ENCODE peak calls at places on chromosomes 5 and 9, in four cellular contexts. O is A549, L is K562, S is stomach. M is an unnamed sample.
A peak's percentile ranks its signal among the peaks of the same experiment; 100 is the strongest.

GRCh38 chr9:115262477-115262876 is 144.5 kb upstream of the TNC start:
- DNase-seq in O (peak; percentile 68), L (no peak), S (peak; percentile 78), M (no peak)

GRCh38 chr5:178284095-178284675 is 51.6 kb upstream of the PHYKPL start:
- DNase-seq in O (no peak), L (peak; percentile 54), S (no peak), M (no peak)

GRCh38 chr9:91760906-91761305 is 189.1 kb downstream of the ROR2 start:
- DNase-seq in O (no peak), L (no peak), S (no peak), M (no peak)

GRCh38 chr5:180831139-180832080 is 28.8 kb upstream of the MGAT1 start:
- DNase-seq in O (peak; percentile 90), L (peak; percentile 92), S (peak; percentile 89), M (peak; percentile 72)

GRCh38 chr9:75039006-75039405 is 10.9 kb upstream of the CARNMT1 start:
- DNase-seq in O (no peak), L (no peak), S (no peak), M (no peak)

GRCh38 chr9:7333714-7334113 is 465.9 kb downstream of the DMAC1 start:
- DNase-seq in O (no peak), L (no peak), S (no peak), M (no peak)

GRCh38 chr9:71552480-71552879 is 215.8 kb downstream of the CEMIP2 start:
- DNase-seq in O (no peak), L (no peak), S (no peak), M (no peak)

GRCh38 chr5:136023935-136024645 is 4.7 kb upstream of the TGFBI start:
- DNase-seq in O (no peak), L (no peak), S (no peak), M (no peak)

GRCh38 chr5:156380846-156381245 is 53.9 kb downstream of the SGCD start:
- DNase-seq in O (no peak), L (no peak), S (no peak), M (no peak)

GRCh38 chr5:82174128-82174918 is 103.8 kb downstream of the RPS23 start:
- DNase-seq in O (peak; percentile 38), L (peak; percentile 63), S (peak; percentile 65), M (no peak)

GRCh38 chr5:131488463-131488862 is 146.6 kb downstream of the RAPGEF6 start:
- DNase-seq in O (no peak), L (no peak), S (no peak), M (no peak)

GRCh38 chr5:78127875-78128274 is 166.6 kb downstream of the AP3B1 start:
- DNase-seq in O (peak; percentile 55), L (peak; percentile 18), S (no peak), M (no peak)

GRCh38 chr5:93076096-93076495 is 504.9 kb downstream of the NR2F1-AS1 start:
- DNase-seq in O (no peak), L (no peak), S (no peak), M (no peak)

GRCh38 chr9:12775373-12775962 is 648 bp downstream of the LURAP1L start:
- DNase-seq in O (no peak), L (peak; percentile 3), S (no peak), M (no peak)

GRCh38 chr5:116911074-116911473 is 336.5 kb upstream of the SEMA6A start:
- DNase-seq in O (no peak), L (no peak), S (no peak), M (no peak)

GRCh38 chr9:70677336-70677735 is 262.9 kb upstream of the KLF9 start:
- DNase-seq in O (no peak), L (no peak), S (no peak), M (no peak)

GRCh38 chr5:100546041-100546440 is 10.9 kb downstream of the FAM174A start:
- DNase-seq in O (no peak), L (no peak), S (no peak), M (no peak)

GRCh38 chr5:7169240-7169878 is 226.6 kb upstream of the ADCY2 start:
- DNase-seq in O (no peak), L (no peak), S (no peak), M (no peak)

GRCh38 chr5:153504726-153505125 is 14.3 kb downstream of the GRIA1 start:
- DNase-seq in O (no peak), L (no peak), S (no peak), M (no peak)

GRCh38 chr9:131117111-131117761 is 8.2 kb upstream of the NUP214 start:
- DNase-seq in O (no peak), L (no peak), S (no peak), M (no peak)

GRCh38 chr5:141476132-141476909 is 555 bp downstream of the PCDHGC3 start:
- DNase-seq in O (peak; percentile 49), L (no peak), S (peak; percentile 55), M (peak; percentile 41)

GRCh38 chr5:93831449-93831848 is 90.0 kb upstream of the POU5F2 start:
- DNase-seq in O (peak; percentile 20), L (no peak), S (no peak), M (no peak)

GRCh38 chr9:33458444-33458843 is 11.1 kb upstream of the AQP3 start:
- DNase-seq in O (peak; percentile 73), L (peak; percentile 41), S (peak; percentile 44), M (no peak)

GRCh38 chr9:84271004-84271886 is 69.3 kb downstream of the SLC28A3 start:
- DNase-seq in O (no peak), L (no peak), S (peak; percentile 36), M (peak; percentile 26)

GRCh38 chr5:163548649-163549048 is 43.2 kb downstream of the MAT2B start:
- DNase-seq in O (no peak), L (no peak), S (no peak), M (no peak)

GRCh38 chr9:121059998-121060636 is 10.0 kb upstream of the C5 start:
- DNase-seq in O (peak; percentile 71), L (peak; percentile 28), S (no peak), M (no peak)

GRCh38 chr5:146451411-146451810 is 4.3 kb downstream of the TCERG1 start:
- DNase-seq in O (no peak), L (no peak), S (no peak), M (no peak)
- TF ChIP-seq CTCF in O (peak; percentile 19), L (peak; percentile 20), S (no peak), M (no peak)

GRCh38 chr5:149407331-149408251 is 28.5 kb upstream of the IL17B start:
- DNase-seq in O (no peak), L (no peak), S (no peak), M (no peak)

GRCh38 chr5:149405550-149406202 is 26.6 kb upstream of the IL17B start:
- DNase-seq in O (no peak), L (no peak), S (no peak), M (no peak)

GRCh38 chr5:149404746-149405549 is 25.9 kb upstream of the IL17B start:
- DNase-seq in O (peak; percentile 25), L (no peak), S (no peak), M (no peak)

GRCh38 chr5:149406979-149407306 is 27.9 kb upstream of the IL17B start:
- DNase-seq in O (no peak), L (no peak), S (no peak), M (no peak)

DNA sequence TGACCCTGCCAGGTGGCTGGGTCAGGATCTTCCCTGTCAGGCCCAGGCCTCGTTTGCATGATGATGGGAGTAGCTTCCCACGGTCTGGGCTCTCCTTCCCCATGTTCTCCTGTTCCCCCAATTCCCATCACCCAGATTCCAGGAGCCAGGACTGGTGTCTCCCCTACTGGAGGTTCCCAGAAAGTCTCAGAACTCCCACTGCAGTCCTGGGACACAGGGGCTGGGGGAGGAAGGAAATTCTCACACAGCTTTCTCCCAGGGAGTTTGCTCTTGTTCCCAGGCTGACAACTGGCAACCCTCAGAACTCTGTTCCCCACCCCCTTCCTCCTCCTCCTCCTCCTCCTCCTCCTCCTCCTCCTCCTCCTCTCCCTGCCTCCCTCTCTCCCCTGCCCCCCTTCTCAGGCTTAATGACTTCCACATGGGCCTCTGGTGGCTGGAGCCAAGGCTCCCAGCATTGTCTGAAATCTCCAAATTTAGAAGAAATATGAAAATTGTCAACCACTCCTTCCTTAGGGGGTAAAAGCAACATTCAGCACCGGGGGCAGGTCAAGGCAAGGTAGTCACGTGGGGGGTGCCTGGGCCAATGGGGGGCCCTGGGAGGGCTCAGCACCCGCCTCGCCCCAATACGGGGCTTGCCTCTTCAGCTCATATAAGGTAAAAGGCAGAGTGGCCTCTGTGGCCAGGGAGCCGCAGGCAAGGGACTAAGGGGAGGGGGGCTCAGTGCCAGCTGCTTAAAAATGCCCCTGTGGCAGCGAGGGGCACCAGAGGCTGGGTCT is 27.3 kb upstream of the IL17B start:
- DNase-seq in O (no peak), L (peak; percentile 60), S (no peak), M (peak; percentile 59)
- TF ChIP-seq POLR2A in O (no peak), L (no peak), S (no peak), M (peak; percentile 54)

DNA sequence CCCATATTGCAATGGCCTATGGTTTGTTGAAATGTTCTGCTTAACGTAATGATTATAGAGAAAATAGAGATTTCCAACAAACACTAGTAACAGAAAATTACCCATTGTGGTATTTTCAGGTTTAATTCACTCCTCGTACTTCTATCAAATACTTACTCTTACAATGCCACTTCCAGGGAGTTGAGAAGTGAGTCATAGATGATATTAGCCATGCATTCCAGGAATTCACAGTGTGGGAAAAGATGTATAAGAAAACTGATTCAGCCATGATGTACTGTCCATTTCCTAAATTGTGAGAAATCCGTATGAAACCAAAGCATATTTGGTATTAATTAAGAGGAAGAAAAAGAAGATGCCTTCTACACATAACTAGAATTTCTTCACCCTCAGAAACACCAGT is 1854.6 kb upstream of the WWC1 start:
- DNase-seq in O (no peak), L (no peak), S (no peak), M (no peak)
- TF ChIP-seq EP300 in O (no peak), L (no peak), S (no peak), M (no peak)

GRCh38 chr9:136412912-136413420 is 2.5 kb downstream of the PMPCA start:
- DNase-seq in O (no peak), L (no peak), S (no peak), M (no peak)
- TF ChIP-seq CTCF in O (no peak), L (no peak), S (no peak), M (no peak)

GRCh38 chr9:111298111-111298510 is 31.9 kb downstream of the OR2K2 start:
- DNase-seq in O (no peak), L (no peak), S (no peak), M (no peak)
- TF ChIP-seq POLR2A in O (no peak), L (no peak), S (no peak), M (no peak)

DNA sequence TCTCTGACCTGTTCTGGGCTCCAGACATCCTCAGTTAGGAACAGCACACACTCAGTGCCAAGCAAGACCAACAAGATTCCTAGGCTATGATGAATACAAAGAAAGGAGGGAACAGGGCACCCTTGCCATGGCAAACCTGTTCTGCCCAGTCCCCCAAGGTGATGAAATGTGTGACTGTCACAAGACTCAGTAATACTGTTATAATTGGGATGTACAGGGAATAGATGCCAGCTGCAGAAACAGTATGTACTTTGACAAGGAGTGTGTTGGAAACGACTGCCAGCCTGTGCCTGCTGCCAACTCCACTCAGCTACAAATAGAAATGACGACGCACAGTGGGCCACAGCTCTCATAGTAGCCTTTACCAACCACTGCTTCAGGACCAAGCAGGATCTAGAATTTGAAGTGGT is 453.0 kb downstream of the EFNA5 start:
- DNase-seq in O (no peak), L (no peak), S (no peak), M (no peak)
- TF ChIP-seq EP300 in O (no peak), L (no peak), S (peak; percentile 32), M (no peak)

DNA sequence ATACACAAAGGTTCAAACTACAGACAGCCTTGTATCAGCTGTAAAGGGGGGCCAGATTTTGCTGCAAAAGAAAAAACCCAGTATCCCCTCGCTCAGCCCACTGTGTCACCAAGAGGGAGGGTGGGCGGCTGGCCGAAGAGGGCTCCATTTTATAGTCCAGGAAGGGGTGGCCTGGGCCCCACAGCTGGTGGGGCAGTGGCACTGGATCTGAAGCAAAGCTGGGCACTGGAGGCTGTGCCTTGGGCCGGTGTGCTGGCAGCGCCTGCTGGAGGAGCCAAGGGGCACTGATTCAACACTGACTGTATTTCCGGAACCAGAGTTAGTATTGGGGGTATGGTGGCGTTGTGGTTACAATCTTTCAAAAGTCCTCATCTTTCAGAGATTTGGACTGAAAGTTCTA is 9.1 kb downstream of the BRD3 start:
- DNase-seq in O (no peak), L (no peak), S (peak; percentile 24), M (no peak)
- TF ChIP-seq CTCF in O (no peak), L (no peak), S (no peak), M (no peak)

M was measured in tibial nerve.